ENCODE peak calls at places on chromosome X, in four cellular contexts. B, X, N and T are unnamed samples.

GRCh38 chrX:10157032-10157341 is 212 bp downstream of the CLCN4 start:
- DNase-seq in B (no peak), X (no peak), N (no peak), T (no peak)

GRCh38 chrX:151153086-151153485 is 23.3 kb upstream of the GPR50 start:
- DNase-seq in B (peak; percentile 72), X (peak; percentile 13), N (no peak), T (peak; percentile 0)

GRCh38 chrX:40663880-40664630 is 16.7 kb upstream of the CXorf38 start:
- DNase-seq in B (no peak), X (peak; percentile 42), N (no peak), T (no peak)

GRCh38 chrX:75784689-75785491 is at the start of gene MAGEE2:
- DNase-seq in B (no peak), X (no peak), N (peak; percentile 0), T (no peak)

GRCh38 chrX:151505796-151506195 is 57.7 kb upstream of the PASD1 start:
- DNase-seq in B (peak; percentile 1), X (no peak), N (no peak), T (no peak)

GRCh38 chrX:111382277-111382676 is 29.7 kb downstream of the DCX start:
- DNase-seq in B (no peak), X (no peak), N (no peak), T (no peak)

GRCh38 chrX:134144231-134144630 is 92.8 kb upstream of the CCDC160 start:
- DNase-seq in B (no peak), X (peak; percentile 26), N (no peak), T (no peak)

GRCh38 chrX:46913710-46914109 is 1.5 kb downstream of the JADE3 start:
- DNase-seq in B (peak; percentile 15), X (peak; percentile 20), N (no peak), T (no peak)

GRCh38 chrX:16722481-16722880 is 3.1 kb downstream of the SYAP1 start:
- DNase-seq in B (no peak), X (no peak), N (no peak), T (no peak)

GRCh38 chrX:85243761-85244410 is at the start of the genes SATL1 and ZNF711:
- DNase-seq in B (peak; percentile 10), X (peak; percentile 61), N (peak; percentile 35), T (no peak)

GRCh38 chrX:25300994-25301393 is 285.2 kb upstream of the ARX start:
- DNase-seq in B (no peak), X (no peak), N (no peak), T (no peak)

GRCh38 chrX:68820476-68821110 is 8.2 kb upstream of the EFNB1 start:
- DNase-seq in B (no peak), X (no peak), N (no peak), T (no peak)

GRCh38 chrX:97984641-97985040 is 1100.9 kb downstream of the RPA4 start:
- DNase-seq in B (peak; percentile 88), X (no peak), N (no peak), T (peak; percentile 31)

GRCh38 chrX:13007519-13008188 is 32.7 kb downstream of the TMSB4X start:
- DNase-seq in B (peak; percentile 53), X (peak; percentile 46), N (no peak), T (no peak)

GRCh38 chrX:23699636-23700194 is 32.4 kb downstream of the PRDX4 start:
- DNase-seq in B (no peak), X (peak; percentile 2), N (peak; percentile 28), T (no peak)

GRCh38 chrX:123779908-123780396 is 47.1 kb upstream of the THOC2 start:
- DNase-seq in B (no peak), X (no peak), N (no peak), T (no peak)

GRCh38 chrX:13092455-13092941 is 48.1 kb upstream of the FAM9C start:
- DNase-seq in B (no peak), X (no peak), N (peak; percentile 10), T (no peak)

GRCh38 chrX:70720721-70721120 is 187.8 kb downstream of the TEX11 start:
- DNase-seq in B (peak; percentile 1), X (peak; percentile 0), N (no peak), T (no peak)

GRCh38 chrX:12489341-12489740 is 301.9 kb upstream of the PRPS2 start:
- DNase-seq in B (no peak), X (no peak), N (no peak), T (no peak)

GRCh38 chrX:71085900-71086299 is 9.8 kb upstream of the FOXO4 start:
- DNase-seq in B (no peak), X (no peak), N (no peak), T (no peak)

GRCh38 chrX:135591871-135592270 is 71.4 kb downstream of the INTS6L start:
- DNase-seq in B (no peak), X (no peak), N (no peak), T (no peak)

GRCh38 chrX:97026406-97026805 is 142.7 kb downstream of the RPA4 start:
- DNase-seq in B (no peak), X (no peak), N (no peak), T (no peak)

GRCh38 chrX:50579955-50580354 is 109.3 kb upstream of the DGKK start:
- DNase-seq in B (peak; percentile 35), X (peak; percentile 61), N (peak; percentile 0), T (no peak)

GRCh38 chrX:104486691-104487090 is 79.3 kb upstream of the IL1RAPL2 start:
- DNase-seq in B (peak; percentile 59), X (no peak), N (no peak), T (no peak)

GRCh38 chrX:29947225-29947624 is 268.1 kb upstream of the MAGEB2 start:
- DNase-seq in B (no peak), X (no peak), N (no peak), T (no peak)

GRCh38 chrX:24760601-24761000 is 66.9 kb downstream of the POLA1 start:
- DNase-seq in B (peak; percentile 9), X (peak; percentile 26), N (no peak), T (no peak)

GRCh38 chrX:103584606-103585005 is 709 bp upstream of the TCEAL4 start:
- DNase-seq in B (no peak), X (peak; percentile 15), N (no peak), T (no peak)

GRCh38 chrX:48470110-48470832 is at the start of gene SLC38A5:
- DNase-seq in B (no peak), X (no peak), N (no peak), T (no peak)
- H3K27ac ChIP-seq in B (peak within 1 kb of the TSS; percentile 66), X (no peak within 1 kb of the TSS), N (no peak within 1 kb of the TSS), T (peak within 1 kb of the TSS; percentile 32)

GRCh38 chrX:39293203-39293602 is 491.9 kb downstream of the MID1IP1 start:
- DNase-seq in B (no peak), X (no peak), N (no peak), T (no peak)

GRCh38 chrX:39298821-39299220 is 497.6 kb downstream of the MID1IP1 start:
- DNase-seq in B (no peak), X (no peak), N (no peak), T (no peak)

GRCh38 chrX:39299615-39300014 is 498.4 kb downstream of the MID1IP1 start:
- DNase-seq in B (no peak), X (no peak), N (no peak), T (no peak)

GRCh38 chrX:39301041-39301440 is 499.8 kb downstream of the MID1IP1 start:
- DNase-seq in B (no peak), X (no peak), N (no peak), T (no peak)

GRCh38 chrX:39296472-39296871 is 495.2 kb downstream of the MID1IP1 start:
- DNase-seq in B (no peak), X (no peak), N (no peak), T (no peak)
- H3K27ac ChIP-seq in B (no peak overlapping the region), X (no peak overlapping the region), N (no peak overlapping the region), T (no peak overlapping the region)

DNA sequence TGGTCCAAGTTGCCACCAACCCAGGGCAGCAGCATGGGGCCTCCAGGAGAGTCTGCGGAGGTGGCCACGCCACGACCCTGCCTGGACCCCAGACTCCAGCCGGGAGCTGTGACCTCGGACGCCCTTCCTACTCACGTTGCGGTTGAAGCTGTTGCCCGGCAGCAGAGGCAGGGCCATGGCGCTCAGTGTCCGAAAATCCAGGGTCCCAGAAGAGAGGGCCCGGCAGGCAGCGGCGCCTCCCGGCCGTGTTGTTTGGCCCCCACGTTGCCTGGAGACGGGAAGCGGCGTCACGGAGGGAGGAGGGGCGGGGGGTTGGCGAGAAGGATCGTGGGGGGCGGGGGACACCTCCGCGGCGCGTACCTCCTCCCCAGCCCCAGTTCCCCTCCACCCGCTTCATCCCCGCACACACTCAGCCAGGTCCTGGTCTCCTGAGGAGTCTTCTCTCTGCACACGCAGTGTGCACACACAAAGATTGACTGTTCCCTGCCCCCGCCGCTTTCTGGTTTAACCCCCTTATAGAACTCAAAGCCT is at the start of gene EFHC2:
- DNase-seq in B (no peak), X (peak; percentile 6), N (peak; percentile 5), T (no peak)
- H3K27ac ChIP-seq in B (no peak within 1 kb of the TSS), X (peak within 1 kb of the TSS; percentile 43), N (no peak within 1 kb of the TSS), T (no peak within 1 kb of the TSS)

DNA sequence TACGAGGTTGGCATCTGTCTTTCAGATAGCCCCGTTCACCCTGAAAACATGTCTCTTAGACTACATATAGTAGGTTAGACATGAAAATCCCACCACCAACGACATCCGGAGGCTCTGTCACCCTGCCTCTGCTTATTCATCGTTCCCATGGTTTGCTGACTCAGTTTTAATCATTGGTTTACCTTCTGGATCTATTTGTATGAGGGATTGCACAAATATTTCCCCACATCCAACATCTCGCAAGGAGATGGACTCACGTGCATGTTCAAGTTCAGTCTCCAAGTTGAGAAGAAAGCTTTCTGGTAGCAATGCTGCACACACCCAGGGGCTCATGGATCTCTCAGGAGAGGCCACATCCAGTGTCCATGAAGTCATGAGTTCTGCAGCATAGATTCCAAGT is 10.8 kb downstream of the CETN2 start:
- DNase-seq in B (peak; percentile 64), X (peak; percentile 32), N (no peak), T (peak; percentile 18)
- H3K27ac ChIP-seq in B (no peak overlapping the region), X (peak overlapping the region; percentile 16), N (no peak overlapping the region), T (peak overlapping the region; percentile 28)

GRCh38 chrX:119537487-119537886 is 27.7 kb downstream of the STEEP1 start:
- DNase-seq in B (no peak), X (no peak), N (no peak), T (no peak)

GRCh38 chrX:119539872-119540271 is 25.3 kb downstream of the STEEP1 start:
- DNase-seq in B (no peak), X (no peak), N (no peak), T (no peak)

DNA sequence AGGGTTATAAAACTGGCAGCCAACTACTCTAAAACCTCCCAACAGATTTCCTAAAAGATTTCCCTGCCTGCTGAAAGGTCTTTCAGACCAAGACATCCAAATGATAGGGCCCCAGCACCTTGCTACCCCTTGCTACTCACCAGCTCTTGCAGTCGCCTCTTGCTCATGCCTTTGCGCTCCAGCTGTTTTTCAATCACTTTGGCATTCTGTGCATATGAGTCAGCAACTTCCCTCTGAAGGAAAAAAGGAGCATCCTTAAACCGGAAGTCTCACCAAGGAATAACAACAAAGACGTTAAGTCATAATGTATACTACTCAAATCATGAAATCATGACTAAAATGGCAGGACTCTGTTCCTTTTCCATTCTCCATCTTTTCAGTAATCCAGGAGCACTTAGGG is 24.0 kb downstream of the STEEP1 start:
- DNase-seq in B (peak; percentile 71), X (peak; percentile 63), N (no peak), T (no peak)
- H3K27ac ChIP-seq in B (no peak overlapping the region), X (peak overlapping the region; percentile 34), N (no peak overlapping the region), T (peak overlapping the region; percentile 4)

DNA sequence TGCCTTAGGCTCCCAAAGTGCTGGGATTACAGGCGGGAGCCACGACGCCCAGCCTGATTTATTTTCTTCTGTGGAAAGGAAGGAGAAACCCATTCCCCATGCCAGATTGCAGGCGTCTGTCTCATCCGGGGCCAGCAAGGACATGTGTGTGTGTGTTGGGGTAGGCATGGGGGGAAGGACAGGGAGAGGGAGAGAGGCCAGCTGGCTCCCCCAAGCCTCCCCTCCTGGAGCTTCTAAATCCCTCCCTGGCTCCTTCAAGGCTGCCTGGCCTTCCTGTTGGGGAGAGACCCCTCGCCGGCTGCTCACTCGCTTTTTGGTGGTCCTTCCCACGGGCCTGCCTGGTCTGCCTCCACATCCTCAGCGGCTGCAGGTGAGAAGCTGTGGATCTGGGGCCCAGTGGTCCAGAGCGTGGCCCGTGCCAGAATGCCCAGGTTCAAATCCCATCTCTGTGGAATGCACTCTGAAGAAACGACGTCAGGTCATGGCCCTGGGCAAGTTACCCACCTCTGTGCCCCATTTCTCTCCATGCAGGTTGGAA is 1.3 kb upstream of the PLXNB3 start:
- DNase-seq in B (no peak), X (no peak), N (no peak), T (no peak)
- H3K27ac ChIP-seq in B (no peak overlapping the region), X (no peak overlapping the region), N (no peak overlapping the region), T (no peak overlapping the region)